ENCODE peak calls at places on chromosomes 16 and 17, in five cellular contexts. U, Z, H, Y and K are unnamed samples.

GRCh38 chr17:1820518-1821252 is 9.0 kb downstream of the SMYD4 start:
- DNase-seq in Y (no peak), Z (no peak), H (no peak), U (no peak), K (no peak)

GRCh38 chr17:50425682-50426471 is at the start of gene ACSF2:
- DNase-seq in Y (no peak), U (peak), Z (peak), H (peak), K (peak)

GRCh38 chr17:57486416-57486815 is 230.1 kb downstream of the MSI2 start:
- DNase-seq in H (no peak), Y (no peak), Z (no peak), U (no peak), K (no peak)

GRCh38 chr17:68514809-68515208 is 2.6 kb downstream of the PRKAR1A start:
- DNase-seq in Z (no peak), U (no peak), H (no peak), Y (no peak), K (no peak)

GRCh38 chr16:61146429-61146828 is 889.8 kb downstream of the CDH8 start:
- DNase-seq in U (no peak), Y (no peak), H (no peak), Z (no peak), K (no peak)

GRCh38 chr16:57091990-57092785 is at the start of gene CPNE2:
- DNase-seq in Y (no peak), Z (no peak), U (peak), H (peak), K (peak)

GRCh38 chr16:4520913-4521312 is 17.7 kb downstream of the CDIP1 start:
- DNase-seq in H (no peak), Z (no peak), Y (no peak), U (no peak), K (no peak)

GRCh38 chr16:46519063-46519462 is 102.1 kb downstream of the SHCBP1 start:
- DNase-seq in H (no peak), Z (no peak), U (no peak), Y (no peak), K (no peak)

GRCh38 chr17:32497431-32498205 is 10.8 kb downstream of the CDK5R1 start:
- DNase-seq in H (no peak), U (no peak), Y (no peak), Z (no peak), K (no peak)

GRCh38 chr16:28504707-28505404 is 1.8 kb downstream of the IL27 start:
- DNase-seq in Z (no peak), U (no peak), H (no peak), Y (no peak), K (no peak)

GRCh38 chr17:74875155-74875969 is 2.6 kb upstream of the FDXR start:
- DNase-seq in H (no peak), Z (no peak), Y (no peak), U (no peak), K (no peak)

GRCh38 chr17:81332949-81333570 is 38.0 kb upstream of the SLC38A10 start:
- DNase-seq in U (no peak), Z (no peak), H (no peak), Y (no peak), K (no peak)

GRCh38 chr17:75194879-75195278 is 10.6 kb upstream of the NUP85 start:
- DNase-seq in Y (no peak), U (no peak), Z (no peak), H (no peak), K (no peak)

GRCh38 chr17:81400154-81400938 is 5.1 kb downstream of the BAHCC1 start:
- DNase-seq in Y (no peak), H (peak), U (no peak), Z (no peak), K (peak)

GRCh38 chr17:74758846-74759163 is 10.4 kb downstream of the NHERF1 start:
- DNase-seq in H (no peak), Z (no peak), Y (no peak), U (no peak), K (no peak)

GRCh38 chr17:9842057-9842758 is 16.5 kb downstream of the GLP2R start:
- DNase-seq in U (no peak), Z (no peak), H (no peak), Y (no peak), K (no peak)

GRCh38 chr16:89687092-89687940 is 827 bp downstream of the CDK10 start:
- DNase-seq in Y (no peak), Z (no peak), U (peak), H (peak), K (peak)

GRCh38 chr17:29625037-29625750 is 2.5 kb upstream of the CORO6 start:
- DNase-seq in Y (no peak), H (no peak), Z (no peak), U (no peak), K (no peak)

GRCh38 chr17:27780441-27781404 is 19.6 kb downstream of the NOS2 start:
- DNase-seq in U (no peak), Y (no peak), H (no peak), Z (no peak), K (no peak)

GRCh38 chr17:44309472-44309871 is 1.1 kb downstream of the RUNDC3A start:
- DNase-seq in H (no peak), Y (no peak), Z (no peak), U (no peak), K (no peak)

GRCh38 chr16:57061084-57061905 is 31.1 kb upstream of the CPNE2 start:
- DNase-seq in Z (no peak), Y (no peak), H (no peak), U (no peak), K (no peak)

GRCh38 chr17:68589086-68589485 is 12.1 kb downstream of the FAM20A start:
- DNase-seq in U (no peak), Y (no peak), H (no peak), Z (no peak), K (no peak)

GRCh38 chr16:19114359-19115147 is 789 bp downstream of the ITPRIPL2 start:
- DNase-seq in Z (no peak), Y (no peak), U (peak), H (peak), K (no peak)

GRCh38 chr17:28749516-28750177 is 5.8 kb downstream of the TRAF4 start:
- DNase-seq in Z (no peak), U (no peak), H (no peak), Y (no peak), K (no peak)

GRCh38 chr17:2157081-2157480 is 102.2 kb downstream of the HIC1 start:
- DNase-seq in U (no peak), Z (no peak), Y (no peak), H (no peak), K (no peak)

GRCh38 chr17:41518789-41519449 is at the start of gene KRT15:
- DNase-seq in Z (no peak), H (no peak), U (no peak), Y (no peak), K (no peak)

GRCh38 chr16:88784074-88784855 is 755 bp downstream of the PIEZO1 start:
- DNase-seq in H (peak), U (peak), Y (no peak), Z (no peak), K (peak)

GRCh38 chr17:63095459-63095858 is 129.4 kb downstream of the TANC2 start:
- DNase-seq in U (no peak), H (no peak), Z (no peak), Y (no peak), K (no peak)

GRCh38 chr16:1976951-1977874 is 4.1 kb downstream of the NOXO1 start:
- DNase-seq in Z (no peak), H (no peak), Y (no peak), U (no peak), K (no peak)

GRCh38 chr17:55324296-55324978 is 59.7 kb downstream of the HLF start:
- DNase-seq in Z (no peak), H (no peak), U (no peak), Y (no peak), K (no peak)

GRCh38 chr17:74842599-74843351 is 16.9 kb downstream of the GRIN2C start:
- DNase-seq in Z (no peak), Y (no peak), H (peak), U (peak), K (no peak)

GRCh38 chr17:59483860-59484259 is 81.5 kb upstream of the DHX40 start:
- DNase-seq in U (no peak), H (no peak), Y (no peak), Z (no peak), K (no peak)

GRCh38 chr16:46830417-46830901 is 521 bp downstream of the C16orf87 start:
- DNase-seq in Z (peak), U (no peak), H (peak), Y (no peak), K (peak)